ENCODE peak calls at places on chromosomes 6 and 20, in seven cellular contexts. D, F, T, S, C, L and O are unnamed samples.

GRCh38 chr6:31308050-31308844 is 36.4 kb upstream of the HLA-C start:
- DNase-seq in D (no peak), F (peak; percentile 61), T (peak; percentile 18), S (peak; percentile 23), C (no peak), L (peak; percentile 94), O (no peak)

GRCh38 chr6:53979468-53980067 is 131.7 kb upstream of the MLIP start:
- DNase-seq in D (peak; percentile 39), F (no peak), T (no peak), S (no peak), C (no peak), L (peak; percentile 12), O (no peak)

GRCh38 chr20:35269055-35269781 is 8.7 kb downstream of the MMP24OS start:
- DNase-seq in D (peak; percentile 71), F (peak; percentile 69), T (peak; percentile 66), S (peak; percentile 63), C (peak; percentile 59), L (peak; percentile 68), O (no peak)

GRCh38 chr6:13681305-13682061 is 30.2 kb downstream of the RANBP9 start:
- DNase-seq in D (no peak), F (no peak), T (no peak), S (no peak), C (no peak), L (no peak), O (no peak)

GRCh38 chr6:129750390-129750789 is 40.4 kb upstream of the ARHGAP18 start:
- DNase-seq in D (no peak), F (no peak), T (no peak), S (no peak), C (no peak), L (no peak), O (no peak)

GRCh38 chr6:119264854-119265397 is 84.6 kb downstream of the MAN1A1 start:
- DNase-seq in D (no peak), F (no peak), T (no peak), S (no peak), C (no peak), L (no peak), O (no peak)

GRCh38 chr6:55276745-55277627 is 50.3 kb upstream of the GFRAL start:
- DNase-seq in D (peak; percentile 27), F (no peak), T (no peak), S (peak; percentile 39), C (peak; percentile 20), L (peak; percentile 56), O (peak; percentile 26)

GRCh38 chr6:127547215-127547614 is 28.1 kb upstream of the MTCL3 start:
- DNase-seq in D (no peak), F (no peak), T (no peak), S (no peak), C (no peak), L (no peak), O (no peak)

GRCh38 chr20:11891827-11892521 is 25.7 kb upstream of the BTBD3 start:
- DNase-seq in D (peak; percentile 74), F (peak; percentile 64), T (peak; percentile 21), S (peak; percentile 36), C (peak; percentile 58), L (peak; percentile 79), O (no peak)

GRCh38 chr6:163951326-163951725 is 536.8 kb downstream of the QKI start:
- DNase-seq in D (no peak), F (no peak), T (no peak), S (no peak), C (no peak), L (no peak), O (no peak)

GRCh38 chr6:136582702-136583471 is 32.7 kb upstream of the MAP7 start:
- DNase-seq in D (peak; percentile 54), F (no peak), T (no peak), S (no peak), C (no peak), L (no peak), O (peak; percentile 66)

GRCh38 chr6:125363360-125364121 is 61.8 kb upstream of the HDDC2 start:
- DNase-seq in D (peak; percentile 87), F (peak; percentile 27), T (peak; percentile 54), S (peak; percentile 70), C (peak; percentile 79), L (peak; percentile 22), O (no peak)
- TF ChIP-seq CTCF in D (no peak), F (no peak), T (no peak), S (no peak), C (no peak), L (no peak), O (no peak)

GRCh38 chr6:111884068-111884467 is 10.8 kb upstream of the FYN start:
- DNase-seq in D (no peak), F (no peak), T (no peak), S (no peak), C (no peak), L (no peak), O (no peak)

GRCh38 chr6:111875741-111876140 is 2.5 kb upstream of the FYN start:
- DNase-seq in D (no peak), F (no peak), T (no peak), S (no peak), C (no peak), L (no peak), O (no peak)

GRCh38 chr6:111885373-111886027 is 12.2 kb upstream of the FYN start:
- DNase-seq in D (no peak), F (no peak), T (no peak), S (no peak), C (no peak), L (no peak), O (no peak)

DNA sequence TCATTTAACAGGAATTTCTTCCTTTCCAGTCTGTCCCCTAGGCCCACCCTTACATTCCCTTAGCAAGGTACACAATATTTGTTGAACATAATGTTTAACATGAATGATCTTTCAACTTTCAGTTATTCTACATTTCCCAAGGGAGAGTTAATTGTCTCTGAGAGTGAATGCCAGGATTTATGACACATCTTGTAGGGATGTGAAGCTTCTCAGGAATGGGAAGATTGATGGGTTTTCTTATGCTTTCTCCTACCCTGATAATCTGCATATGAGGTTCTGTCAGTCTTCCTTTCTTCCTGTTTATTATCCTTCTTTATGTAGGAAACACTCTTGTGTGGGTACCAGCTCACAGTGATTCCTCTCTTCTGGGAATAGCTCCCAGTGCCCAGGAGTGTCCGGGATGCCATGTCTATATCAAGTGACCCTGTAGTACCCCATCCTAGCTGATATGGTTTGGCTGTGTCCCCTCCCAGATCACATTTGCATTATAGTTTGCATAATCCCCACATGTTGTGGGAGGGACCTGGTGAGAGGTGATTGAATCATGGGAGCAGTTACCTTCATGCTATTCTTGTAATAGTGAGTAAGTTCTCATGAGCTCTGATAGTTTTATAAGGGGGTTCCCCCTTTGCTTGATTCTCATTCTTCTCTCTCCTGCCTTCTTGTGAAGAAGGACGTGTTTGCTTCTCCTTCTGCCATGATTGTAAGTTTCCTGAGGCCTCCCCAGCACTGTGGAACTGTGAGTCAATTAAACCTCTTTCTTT is 7.1 kb upstream of the FYN start:
- DNase-seq in D (no peak), F (no peak), T (no peak), S (no peak), C (no peak), L (no peak), O (no peak)
- H3K4me3 ChIP-seq in D (no peak overlapping the region), F (no peak overlapping the region), T (no peak overlapping the region), S (no peak overlapping the region), C (no peak overlapping the region), L (no peak overlapping the region), O (no peak overlapping the region)

GRCh38 chr6:81668615-81669047 is 83.8 kb downstream of the TENT5A start:
- DNase-seq in D (no peak), F (no peak), T (no peak), S (peak; percentile 9), C (peak; percentile 22), L (no peak), O (no peak)
- H3K27ac ChIP-seq in D (no peak overlapping the region), F (no peak overlapping the region), T (no peak overlapping the region), S (no peak overlapping the region), C (peak overlapping the region; percentile 75), L (no peak overlapping the region), O (no peak overlapping the region)

GRCh38 chr6:4057036-4057435 is 21.9 kb downstream of the FAM217A start:
- DNase-seq in D (no peak), F (no peak), T (no peak), S (no peak), C (no peak), L (no peak), O (no peak)

GRCh38 chr6:4055420-4056041 is 23.4 kb downstream of the FAM217A start:
- DNase-seq in D (peak; percentile 91), F (peak; percentile 45), T (no peak), S (no peak), C (no peak), L (peak; percentile 71), O (peak; percentile 39)

DNA sequence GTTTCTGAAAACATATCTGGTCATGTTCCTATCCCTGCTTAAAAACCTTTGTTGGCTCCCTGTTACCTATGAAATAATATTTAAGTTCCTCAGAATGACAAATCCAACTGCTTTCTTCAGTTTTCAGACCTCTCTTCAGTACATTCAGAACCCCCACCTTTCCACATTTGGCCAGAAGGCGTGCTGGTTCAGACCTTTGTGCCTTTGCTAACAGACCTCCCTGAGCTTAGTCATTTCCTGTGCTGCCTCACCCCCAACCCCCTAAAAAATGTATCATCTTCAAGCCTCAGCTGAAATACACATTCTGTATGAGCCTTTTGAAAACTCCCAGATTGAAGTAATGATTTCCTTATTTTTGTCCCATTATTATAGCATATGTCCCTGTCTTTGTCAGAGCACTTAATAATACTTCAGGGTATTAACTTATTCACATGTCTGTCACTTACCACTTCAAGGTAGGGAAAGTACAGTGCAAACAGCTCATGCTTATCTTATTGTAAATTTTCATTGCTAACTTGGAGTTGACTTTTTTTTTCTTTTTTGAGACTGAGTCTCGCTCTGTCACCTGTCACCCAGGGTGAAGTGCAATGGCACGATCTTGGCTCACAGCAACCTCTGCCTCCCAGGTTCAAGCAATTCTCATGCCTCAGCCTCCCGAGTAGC is 19.7 kb downstream of the FAM217A start:
- DNase-seq in D (peak; percentile 93), F (no peak), T (no peak), S (no peak), C (no peak), L (peak; percentile 20), O (peak; percentile 46)
- TF ChIP-seq CTCF in D (peak; percentile 59), F (no peak), T (no peak), S (no peak), C (no peak), L (no peak), O (peak; percentile 41)

GRCh38 chr6:87808005-87808757 is 106.1 kb upstream of the AKIRIN2 start:
- DNase-seq in D (no peak), F (no peak), T (no peak), S (no peak), C (no peak), L (no peak), O (no peak)

GRCh38 chr6:87806098-87806497 is 104.1 kb upstream of the AKIRIN2 start:
- DNase-seq in D (no peak), F (no peak), T (no peak), S (no peak), C (no peak), L (no peak), O (no peak)

GRCh38 chr6:87803784-87804183 is 101.8 kb upstream of the AKIRIN2 start:
- DNase-seq in D (no peak), F (no peak), T (no peak), S (no peak), C (no peak), L (no peak), O (no peak)

GRCh38 chr6:87806635-87807034 is 104.6 kb upstream of the AKIRIN2 start:
- DNase-seq in D (no peak), F (no peak), T (no peak), S (no peak), C (no peak), L (no peak), O (no peak)

GRCh38 chr6:87807423-87807978 is 105.5 kb upstream of the AKIRIN2 start:
- DNase-seq in D (no peak), F (no peak), T (no peak), S (no peak), C (no peak), L (no peak), O (no peak)
- H3K4me3 ChIP-seq in D (no peak overlapping the region), F (no peak overlapping the region), T (no peak overlapping the region), S (no peak overlapping the region), C (no peak overlapping the region), L (no peak overlapping the region), O (no peak overlapping the region)